ENCODE peak calls at places on chromosomes 16 and 17, in eight cellular contexts. P is CD4-positive, alpha-beta memory T cell; O is dorsolateral prefrontal cortex; F is transverse colon; M is SJCRH30; K is heart right ventricle; R is CD4-positive, CD25-positive, alpha-beta regulatory T cell; H is sigmoid colon. N is an unnamed sample.

GRCh38 chr17:2794116-2794803 is 2.0 kb upstream of the RAP1GAP2 start:
- DNase-seq in P (no peak), O (no peak), F (no peak), M (no peak), K (no peak), R (no peak), H (no peak), N (no peak)

GRCh38 chr17:16444258-16444886 is 29.0 kb downstream of the TRPV2 start:
- DNase-seq in P (no peak), O (no peak), F (no peak), M (peak), K (no peak), R (no peak), H (no peak), N (peak)

GRCh38 chr16:89811321-89811720 is 5.1 kb downstream of the FANCA start:
- DNase-seq in P (no peak), O (no peak), F (no peak), M (no peak), K (no peak), R (no peak), H (no peak), N (no peak)

GRCh38 chr16:50279142-50279865 is 13.0 kb downstream of the ADCY7 start:
- DNase-seq in P (no peak), O (no peak), F (peak), M (no peak), K (peak), R (no peak), H (peak), N (no peak)

GRCh38 chr17:59093702-59094231 is 12.9 kb downstream of the TRIM37 start:
- DNase-seq in P (no peak), O (no peak), F (peak), M (peak), K (peak), R (no peak), H (peak), N (peak)

GRCh38 chr17:73172252-73172651 is 7.4 kb downstream of the SSTR2 start:
- DNase-seq in P (no peak), O (no peak), F (no peak), M (peak), K (no peak), R (no peak), H (no peak), N (no peak)

GRCh38 chr17:41689497-41690299 is 1.0 kb downstream of the EIF1 start:
- DNase-seq in P (peak), O (no peak), F (peak), M (peak), K (no peak), R (peak), H (no peak), N (peak)

GRCh38 chr16:19804538-19805323 is 79.9 kb downstream of the GPRC5B start:
- DNase-seq in P (peak), O (no peak), F (peak), M (peak), K (peak), R (peak), H (peak), N (no peak)

GRCh38 chr17:77769215-77769614 is 189.3 kb upstream of the TNRC6C start:
- DNase-seq in P (no peak), O (no peak), F (no peak), M (peak), K (no peak), R (no peak), H (no peak), N (no peak)

GRCh38 chr16:50591209-50591608 is 43.0 kb downstream of the NKD1 start:
- DNase-seq in P (no peak), O (no peak), F (no peak), M (no peak), K (no peak), R (no peak), H (no peak), N (no peak)

GRCh38 chr17:44010966-44011647 is 3.7 kb downstream of the TMEM101 start:
- DNase-seq in P (no peak), O (no peak), F (no peak), M (no peak), K (no peak), R (no peak), H (no peak), N (no peak)

GRCh38 chr16:3282103-3282746 is 1.1 kb upstream of the ZNF263 start:
- DNase-seq in P (no peak), O (no peak), F (no peak), M (peak), K (no peak), R (no peak), H (no peak), N (peak)

GRCh38 chr16:9567674-9568073 is 476.2 kb downstream of the HAPSTR1 start:
- DNase-seq in P (no peak), O (no peak), F (no peak), M (no peak), K (no peak), R (no peak), H (no peak), N (peak)

GRCh38 chr17:65297384-65297783 is 160.2 kb downstream of the RGS9 start:
- DNase-seq in P (no peak), O (no peak), F (no peak), M (peak), K (no peak), R (no peak), H (no peak), N (no peak)

GRCh38 chr17:5485270-5486205 is at the start of gene DERL2:
- DNase-seq in P (no peak), O (no peak), F (no peak), M (peak), K (no peak), R (no peak), H (no peak), N (peak)

GRCh38 chr16:66255647-66256046 is 110.8 kb upstream of the CDH5 start:
- DNase-seq in P (no peak), O (no peak), F (no peak), M (peak), K (no peak), R (no peak), H (peak), N (peak)

GRCh38 chr16:66256919-66257318 is 109.6 kb upstream of the CDH5 start:
- DNase-seq in P (no peak), O (no peak), F (no peak), M (peak), K (no peak), R (no peak), H (peak), N (peak)

GRCh38 chr16:66251406-66252160 is 114.9 kb upstream of the CDH5 start:
- DNase-seq in P (no peak), O (no peak), F (no peak), M (no peak), K (no peak), R (no peak), H (peak), N (no peak)

GRCh38 chr16:66254751-66255150 is 111.7 kb upstream of the CDH5 start:
- DNase-seq in P (no peak), O (no peak), F (no peak), M (no peak), K (no peak), R (no peak), H (no peak), N (no peak)

GRCh38 chr16:66254106-66254505 is 112.4 kb upstream of the CDH5 start:
- DNase-seq in P (no peak), O (no peak), F (no peak), M (peak), K (no peak), R (no peak), H (peak), N (no peak)
- H3K27ac ChIP-seq in P (no peak), O (no peak), F (no peak), M (no peak), K (no peak), R (no peak), H (no peak), N (no peak)

GRCh38 chr17:50668025-50668837 is 33.5 kb downstream of the ABCC3 start:
- DNase-seq in P (no peak), O (no peak), F (no peak), M (no peak), K (no peak), R (no peak), H (no peak), N (no peak)
- H3K27ac ChIP-seq in P (no peak), O (no peak), F (no peak), M (no peak), K (no peak), R (no peak), H (no peak), N (no peak)

GRCh38 chr17:81221371-81221841 is 1.4 kb downstream of the CEP131 start:
- DNase-seq in P (no peak), O (no peak), F (no peak), M (peak), K (no peak), R (no peak), H (no peak), N (no peak)
- H3K27ac ChIP-seq in P (no peak), O (no peak), F (no peak), M (no peak), K (no peak), R (no peak), H (no peak), N (no peak)

DNA sequence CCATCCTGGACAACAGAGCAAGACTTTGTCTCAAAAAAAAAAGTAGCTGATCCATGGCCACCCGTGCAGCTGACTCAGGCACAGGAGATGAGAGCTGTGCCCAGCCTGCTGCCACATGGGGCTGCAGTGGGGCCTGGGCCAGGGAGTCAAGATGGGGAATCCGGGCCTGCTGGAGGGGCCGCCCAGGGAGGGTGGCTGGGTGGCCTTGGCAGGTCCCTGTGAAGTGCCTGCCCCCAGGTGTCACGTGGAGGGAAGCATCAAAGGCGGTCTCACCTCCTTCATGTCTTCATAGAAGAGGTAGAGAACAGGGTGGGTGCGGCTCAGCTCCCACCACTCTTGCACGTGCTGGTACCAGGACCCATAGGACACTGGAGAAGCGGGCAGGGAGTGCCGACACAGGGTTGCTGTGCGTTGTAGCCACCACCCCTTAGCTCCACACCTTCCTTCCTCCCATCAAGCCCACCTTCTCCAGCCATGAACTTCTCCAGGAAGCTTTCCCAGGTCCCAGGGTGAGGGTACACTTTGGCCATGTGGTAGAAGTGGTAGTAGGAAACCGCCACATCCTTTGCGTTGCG is 3.8 kb downstream of the SULT1A2 start:
- DNase-seq in P (no peak), O (no peak), F (no peak), M (no peak), K (no peak), R (no peak), H (no peak), N (no peak)
- H3K27ac ChIP-seq in P (no peak), O (no peak), F (no peak), M (no peak), K (no peak), R (no peak), H (no peak), N (no peak)

GRCh38 chr16:69830534-69831211 is 68.5 kb downstream of the WWP2 start:
- DNase-seq in P (no peak), O (no peak), F (no peak), M (no peak), K (no peak), R (no peak), H (no peak), N (no peak)
- H3K27ac ChIP-seq in P (no peak), O (peak), F (peak), M (no peak), K (peak), R (no peak), H (peak), N (no peak)

DNA sequence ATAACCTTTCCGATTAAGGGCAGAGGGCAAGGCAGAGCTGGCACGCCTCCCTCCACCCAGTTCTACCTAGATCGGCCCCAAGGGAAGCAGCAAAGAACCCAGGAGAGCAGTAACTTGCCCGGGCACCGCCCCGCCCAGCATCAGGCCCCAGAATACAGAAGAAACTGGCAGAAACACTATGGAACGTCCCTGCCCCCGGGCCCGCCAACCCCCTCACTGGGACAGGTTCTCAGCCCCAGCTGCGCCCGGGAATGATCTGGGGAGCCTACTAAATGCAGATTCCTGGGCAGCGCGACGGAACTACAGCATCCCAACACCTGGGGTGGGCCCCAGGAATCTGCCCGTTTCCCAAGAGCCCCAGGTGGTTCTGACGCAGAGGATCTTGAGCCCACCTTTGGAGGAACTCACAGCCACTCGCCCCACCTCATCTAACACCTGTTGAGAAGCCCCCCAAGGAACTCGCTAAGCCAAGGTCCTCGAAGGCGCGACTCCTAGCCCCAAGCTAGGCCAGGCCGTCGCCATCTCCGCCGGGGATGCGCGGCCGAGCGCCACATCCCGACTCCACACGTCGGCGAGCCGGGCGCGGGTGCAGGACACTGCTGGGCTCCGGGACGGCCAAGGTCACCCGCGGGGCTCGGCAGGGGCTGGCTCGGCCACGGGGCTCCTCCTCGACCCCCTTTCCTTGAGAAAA is 1.1 kb downstream of the CDIP1 start:
- DNase-seq in P (no peak), O (peak), F (no peak), M (no peak), K (peak), R (no peak), H (peak), N (no peak)
- H3K27ac ChIP-seq in P (peak), O (peak), F (peak), M (peak), K (peak), R (no peak), H (peak), N (peak)

GRCh38 chr16:73064227-73064995 is 16.5 kb upstream of the ZFHX3 start:
- DNase-seq in P (no peak), O (no peak), F (no peak), M (no peak), K (peak), R (no peak), H (peak), N (no peak)
- H3K27ac ChIP-seq in P (no peak), O (peak), F (no peak), M (no peak), K (peak), R (no peak), H (peak), N (no peak)

GRCh38 chr17:57988301-57989010 is 402 bp upstream of the VEZF1 start:
- DNase-seq in P (peak), O (peak), F (peak), M (peak), K (peak), R (peak), H (peak), N (peak)
- H3K27ac ChIP-seq in P (peak), O (peak), F (peak), M (peak), K (peak), R (peak), H (peak), N (peak)